ENCODE peak calls at places on chromosomes 5 and 9, in eight cellular contexts. S is tibial nerve, M is sigmoid colon, W is K562, P is GM12878, U is transverse colon, A is stomach, Z is A549. E is an unnamed sample. For H3K4me1, the result is how much of the 10 kb centered on the place peaks cover.

GRCh38 chr5:129771058-129771838 is 23.4 kb downstream of the MINAR2 start:
- DNase-seq in S (peak), M (no peak), W (peak), P (peak), U (peak), A (peak), Z (peak), E (no peak)

GRCh38 chr5:123951204-123951977 is 439.4 kb downstream of the CSNK1G3 start:
- DNase-seq in S (no peak), M (no peak), W (no peak), P (no peak), U (no peak), A (no peak), Z (peak), E (no peak)

GRCh38 chr5:132369471-132370240 is at the start of gene SLC22A5:
- DNase-seq in S (no peak), M (peak), W (peak), P (no peak), U (peak), A (peak), Z (peak), E (peak)

GRCh38 chr5:110088676-110089436 is 399.1 kb downstream of the MAN2A1 start:
- DNase-seq in S (no peak), M (no peak), W (no peak), P (no peak), U (no peak), A (no peak), Z (no peak), E (no peak)

GRCh38 chr9:35533398-35533797 is 43.5 kb downstream of the RUSC2 start:
- DNase-seq in S (no peak), M (no peak), W (no peak), P (no peak), U (no peak), A (no peak), Z (no peak), E (no peak)

GRCh38 chr5:88677943-88678779 is 204.8 kb downstream of the MEF2C start:
- DNase-seq in S (no peak), M (no peak), W (no peak), P (no peak), U (no peak), A (no peak), Z (no peak), E (no peak)

GRCh38 chr9:87099383-87099782 is 152.1 kb upstream of the GAS1 start:
- DNase-seq in S (no peak), M (no peak), W (no peak), P (no peak), U (no peak), A (no peak), Z (no peak), E (no peak)

GRCh38 chr9:114448706-114449105 is 56.6 kb downstream of the WHRN start:
- DNase-seq in S (no peak), M (no peak), W (no peak), P (no peak), U (no peak), A (no peak), Z (no peak), E (no peak)

GRCh38 chr5:110441035-110441434 is 285.4 kb downstream of the TMEM232 start:
- DNase-seq in S (no peak), M (no peak), W (no peak), P (no peak), U (no peak), A (no peak), Z (peak), E (no peak)

GRCh38 chr9:134601764-134602163 is 39.8 kb upstream of the COL5A1 start:
- DNase-seq in S (peak), M (no peak), W (no peak), P (no peak), U (no peak), A (no peak), Z (no peak), E (no peak)

GRCh38 chr9:133163559-133164208 is at the start of gene GBGT1:
- DNase-seq in S (peak), M (peak), W (peak), P (no peak), U (peak), A (peak), Z (no peak), E (peak)

GRCh38 chr5:106454651-106455415 is 1215.9 kb downstream of the EFNA5 start:
- DNase-seq in S (no peak), M (no peak), W (peak), P (no peak), U (no peak), A (no peak), Z (peak), E (peak)

GRCh38 chr9:89052470-89053097 is 61.3 kb downstream of the S1PR3 start:
- DNase-seq in S (no peak), M (no peak), W (peak), P (no peak), U (no peak), A (no peak), Z (no peak), E (no peak)

GRCh38 chr5:56977034-56977433 is 25.1 kb upstream of the MIER3 start:
- DNase-seq in S (no peak), M (no peak), W (no peak), P (no peak), U (no peak), A (no peak), Z (no peak), E (no peak)

GRCh38 chr5:149641600-149641999 is 60.3 kb downstream of the ARHGEF37 start:
- DNase-seq in S (no peak), M (peak), W (no peak), P (no peak), U (no peak), A (no peak), Z (no peak), E (no peak)

GRCh38 chr5:164354138-164354751 is 848.8 kb downstream of the MAT2B start:
- DNase-seq in S (no peak), M (no peak), W (peak), P (no peak), U (no peak), A (no peak), Z (no peak), E (no peak)

GRCh38 chr5:132491368-132492364 is 1.1 kb upstream of the IRF1 start:
- DNase-seq in S (peak), M (peak), W (no peak), P (no peak), U (peak), A (peak), Z (no peak), E (peak)

DNA sequence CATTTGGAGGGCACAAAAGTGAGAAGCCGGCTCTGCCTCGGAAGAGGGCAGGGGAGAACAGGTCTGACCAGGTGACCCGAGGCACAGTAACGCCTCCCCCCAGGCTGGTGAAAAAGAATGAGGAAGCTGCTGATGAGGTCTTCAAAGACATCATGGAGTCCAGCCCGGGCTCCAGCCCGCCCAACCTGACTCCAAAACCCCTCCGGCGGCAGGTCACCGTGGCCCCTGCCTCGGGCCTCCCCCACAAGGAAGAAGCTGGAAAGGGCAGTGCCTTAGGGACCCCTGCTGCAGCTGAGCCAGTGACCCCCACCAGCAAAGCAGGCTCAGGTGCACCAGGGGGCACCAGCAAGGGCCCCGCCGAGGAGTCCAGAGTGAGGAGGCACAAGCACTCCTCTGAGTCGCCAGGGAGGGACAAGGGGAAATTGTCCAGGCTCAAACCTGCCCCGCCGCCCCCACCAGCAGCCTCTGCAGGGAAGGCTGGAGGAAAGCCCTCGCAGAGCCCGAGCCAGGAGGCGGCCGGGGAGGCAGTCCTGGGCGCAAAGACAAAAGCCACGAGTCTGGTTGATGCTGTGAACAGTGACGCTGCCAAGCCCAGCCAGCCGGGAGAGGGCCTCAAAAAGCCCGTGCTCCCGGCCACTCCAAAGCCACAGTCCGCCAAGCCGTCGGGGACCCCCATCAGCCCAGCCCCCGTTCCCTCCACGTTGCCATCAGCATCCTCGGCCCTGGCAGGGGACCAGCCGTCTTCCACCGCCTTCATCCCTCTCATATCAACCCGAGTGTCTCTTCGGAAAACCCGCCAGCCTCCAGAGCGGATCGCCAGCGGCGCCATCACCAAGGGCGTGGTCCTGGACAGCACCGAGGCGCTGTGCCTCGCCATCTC is 11.8 kb downstream of the QRFP start:
- DNase-seq in S (no peak), M (peak), W (no peak), P (no peak), U (no peak), A (no peak), Z (no peak), E (peak)
- H3K4me1 ChIP-seq in S (under half), M (under half), W (under half), P (under half), U (under half), A (under half), Z (under half), E (under half)

GRCh38 chr5:980941-981340 is 27.7 kb upstream of the NKD2 start:
- DNase-seq in S (no peak), M (peak), W (no peak), P (no peak), U (no peak), A (no peak), Z (no peak), E (no peak)

GRCh38 chr5:983238-983524 is 25.4 kb upstream of the NKD2 start:
- DNase-seq in S (no peak), M (peak), W (no peak), P (no peak), U (no peak), A (no peak), Z (no peak), E (no peak)

GRCh38 chr5:983568-983967 is 25.0 kb upstream of the NKD2 start:
- DNase-seq in S (no peak), M (no peak), W (no peak), P (no peak), U (no peak), A (no peak), Z (no peak), E (no peak)

GRCh38 chr5:981466-981865 is 27.1 kb upstream of the NKD2 start:
- DNase-seq in S (no peak), M (peak), W (no peak), P (no peak), U (no peak), A (no peak), Z (no peak), E (no peak)

DNA sequence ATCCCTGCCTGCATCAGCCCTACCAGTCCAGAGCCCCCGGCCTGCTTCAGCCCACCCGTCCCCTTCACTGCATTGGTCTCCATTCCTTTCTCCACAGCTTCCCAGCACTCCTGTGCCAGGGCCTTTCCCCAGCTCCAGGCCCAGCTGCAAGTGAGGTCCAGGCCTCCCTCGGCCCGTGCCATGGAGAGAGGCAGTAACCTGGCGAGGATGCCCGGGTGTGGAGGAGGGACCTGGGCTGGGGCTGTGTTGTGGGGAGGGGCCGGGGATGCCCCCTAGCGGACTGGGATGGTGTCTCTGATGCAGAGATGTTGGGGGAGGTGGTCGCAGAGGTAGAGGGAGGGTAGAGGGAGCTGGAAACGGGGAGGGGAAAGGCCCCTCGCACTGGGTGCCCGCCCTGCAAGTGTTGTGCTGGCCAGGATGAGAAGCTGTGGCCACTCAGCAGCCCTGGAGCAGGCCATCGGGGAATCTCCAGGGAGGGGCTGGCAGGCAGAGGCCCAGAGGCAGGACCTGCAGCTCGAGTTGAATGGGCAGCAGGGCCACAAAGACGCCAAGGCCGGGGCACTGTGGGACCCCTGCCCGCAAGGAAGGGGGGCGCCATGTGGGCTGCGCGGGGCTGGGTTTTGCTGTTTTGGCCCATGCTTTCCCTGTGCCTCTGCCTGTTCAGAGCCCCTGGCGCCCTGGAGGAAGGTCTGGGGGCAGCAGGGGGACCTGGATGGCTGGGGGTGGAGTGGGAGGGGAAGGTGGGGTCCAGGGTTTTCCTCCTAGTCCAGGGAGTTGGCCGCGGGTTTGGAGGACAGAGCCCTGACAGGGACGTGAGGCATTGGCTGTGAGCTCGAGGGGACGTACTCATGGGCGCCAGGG is 26.0 kb upstream of the NKD2 start:
- DNase-seq in S (no peak), M (peak), W (peak), P (no peak), U (no peak), A (no peak), Z (peak), E (no peak)
- TF ChIP-seq EP300 in S (no peak), M (no peak), W (no peak), P (no peak), U (no peak), A (no peak), Z (no peak), E (no peak)

GRCh38 chr9:99124534-99124933 is 19.6 kb downstream of the TGFBR1 start:
- DNase-seq in S (no peak), M (no peak), W (no peak), P (no peak), U (no peak), A (no peak), Z (no peak), E (no peak)

GRCh38 chr9:99120256-99120655 is 15.3 kb downstream of the TGFBR1 start:
- DNase-seq in S (no peak), M (no peak), W (no peak), P (no peak), U (no peak), A (no peak), Z (no peak), E (no peak)

GRCh38 chr9:99118782-99119466 is 14.0 kb downstream of the TGFBR1 start:
- DNase-seq in S (no peak), M (no peak), W (no peak), P (peak), U (peak), A (no peak), Z (no peak), E (no peak)

GRCh38 chr9:99126312-99126711 is 21.4 kb downstream of the TGFBR1 start:
- DNase-seq in S (no peak), M (no peak), W (no peak), P (no peak), U (no peak), A (no peak), Z (no peak), E (no peak)

DNA sequence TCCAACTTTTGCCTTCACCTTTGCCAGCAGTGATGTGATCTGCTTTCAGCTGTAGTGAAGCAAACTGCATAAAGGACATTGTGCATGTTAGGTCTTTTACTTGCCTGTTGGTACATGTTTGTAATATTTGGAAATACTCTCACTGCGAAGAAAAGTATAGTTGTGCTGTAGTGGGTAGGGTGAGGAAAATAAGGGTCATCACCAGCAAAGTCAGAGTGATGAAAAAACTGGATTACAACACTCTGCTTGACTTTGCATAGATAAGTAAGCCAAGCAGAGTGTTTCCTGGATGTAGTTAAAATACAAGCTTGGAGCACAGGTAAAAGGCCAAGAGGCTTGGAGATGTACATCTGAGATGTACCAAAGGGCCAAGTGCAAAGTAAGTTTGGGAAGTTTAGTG is 16.7 kb downstream of the TGFBR1 start:
- DNase-seq in S (no peak), M (no peak), W (no peak), P (no peak), U (no peak), A (no peak), Z (no peak), E (no peak)
- H3K4me1 ChIP-seq in S (under half), M (under half), W (under half), P (under half), U (under half), A (under half), Z (under half), E (under half)

GRCh38 chr9:79969383-79969782 is 397.6 kb downstream of the TLE4 start:
- DNase-seq in S (no peak), M (no peak), W (no peak), P (no peak), U (no peak), A (peak), Z (no peak), E (no peak)
- TF ChIP-seq EP300 in S (no peak), M (no peak), W (no peak), P (no peak), U (no peak), A (no peak), Z (no peak), E (no peak)

DNA sequence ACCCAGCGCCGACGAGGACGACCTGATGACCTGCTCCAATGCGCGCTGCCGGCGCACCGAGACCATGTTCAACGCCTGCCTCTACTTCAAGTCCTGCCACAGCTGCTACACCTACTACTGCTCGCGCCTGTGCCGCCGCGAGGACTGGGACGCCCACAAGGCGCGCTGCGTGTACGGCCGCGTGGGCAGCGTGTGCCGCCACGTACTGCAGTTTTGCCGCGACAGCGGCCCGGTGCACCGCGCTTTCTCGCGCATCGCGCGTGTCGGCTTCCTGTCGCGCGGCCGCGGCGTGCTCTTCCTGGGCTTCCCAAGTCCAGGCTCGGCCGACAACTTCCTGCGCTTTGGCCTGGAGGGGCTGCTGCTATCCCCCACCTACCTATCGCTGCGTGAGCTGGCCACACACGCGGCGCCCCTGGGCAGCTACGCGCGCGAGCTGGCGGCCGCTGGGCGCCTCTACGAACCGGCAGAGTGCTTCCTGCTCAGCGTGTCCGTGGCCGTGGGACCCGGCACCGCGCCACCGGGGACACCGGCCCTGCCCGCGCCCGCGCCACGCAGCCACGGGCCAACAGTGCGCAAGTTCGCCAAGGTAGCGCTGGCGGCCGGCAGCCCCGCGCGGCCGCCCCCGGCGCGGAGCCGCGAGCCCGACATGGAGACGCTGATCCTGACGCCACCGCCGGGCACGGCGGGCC is 2.7 kb upstream of the PHPT1 start:
- DNase-seq in S (no peak), M (no peak), W (no peak), P (no peak), U (no peak), A (no peak), Z (no peak), E (no peak)
- H3K4me1 ChIP-seq in S (under half), M (half or more), W (half or more), P (under half), U (under half), A (half or more), Z (under half), E (half or more)

DNA sequence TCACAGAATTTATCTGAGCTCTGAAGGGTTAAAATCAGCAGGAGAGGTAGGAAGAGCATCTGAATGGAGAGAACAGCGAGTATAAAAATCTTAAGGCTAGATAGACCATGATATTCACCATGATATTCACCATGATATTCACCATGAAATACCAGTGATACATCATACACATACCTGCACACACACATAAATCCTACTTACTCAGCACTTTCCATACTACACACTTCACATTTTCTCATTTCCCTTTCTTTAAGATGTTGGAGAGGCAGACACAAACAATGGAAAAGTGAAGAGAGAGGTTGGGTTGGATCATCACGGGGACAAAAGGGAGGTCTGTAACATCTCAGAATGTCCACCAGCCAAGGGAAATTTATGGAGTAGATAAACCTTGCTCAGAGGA is 66.4 kb upstream of the ATP10B start:
- DNase-seq in S (no peak), M (no peak), W (no peak), P (no peak), U (no peak), A (no peak), Z (no peak), E (no peak)
- TF ChIP-seq EP300 in S (no peak), M (no peak), W (no peak), P (no peak), U (no peak), A (no peak), Z (no peak), E (no peak)

GRCh38 chr5:158385982-158386381 is 527.0 kb upstream of the CLINT1 start:
- DNase-seq in S (no peak), M (no peak), W (no peak), P (no peak), U (no peak), A (no peak), Z (no peak), E (no peak)

GRCh38 chr5:158384535-158385421 is 525.8 kb upstream of the CLINT1 start:
- DNase-seq in S (no peak), M (peak), W (no peak), P (no peak), U (no peak), A (no peak), Z (peak), E (no peak)

GRCh38 chr5:158389786-158390185 is 530.8 kb upstream of the CLINT1 start:
- DNase-seq in S (no peak), M (no peak), W (no peak), P (no peak), U (no peak), A (no peak), Z (no peak), E (no peak)

GRCh38 chr5:158388018-158388417 is 529.1 kb upstream of the CLINT1 start:
- DNase-seq in S (no peak), M (no peak), W (no peak), P (no peak), U (peak), A (no peak), Z (no peak), E (no peak)

DNA sequence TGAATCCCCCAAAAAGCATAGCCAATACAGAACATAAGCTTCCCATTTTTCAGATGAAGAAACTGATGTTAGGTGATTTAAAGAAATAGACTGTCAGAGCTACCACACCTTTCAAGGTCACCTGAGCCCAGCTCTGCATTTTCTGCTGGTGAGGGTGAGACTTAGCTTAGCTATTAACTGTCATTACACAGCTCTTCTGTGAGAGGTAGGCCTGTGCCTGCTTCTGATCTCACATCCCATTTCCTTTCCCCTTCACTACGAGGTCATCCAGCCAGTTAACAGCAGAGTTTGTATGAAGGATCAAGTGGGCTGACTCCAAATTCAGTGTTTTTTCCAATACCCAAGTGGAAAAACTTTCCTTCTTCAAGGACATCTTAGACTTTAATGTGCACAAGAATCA is 528.6 kb upstream of the CLINT1 start:
- DNase-seq in S (no peak), M (no peak), W (no peak), P (no peak), U (no peak), A (no peak), Z (no peak), E (no peak)
- H3K4me1 ChIP-seq in S (under half), M (under half), W (under half), P (under half), U (under half), A (under half), Z (under half), E (under half)

E was measured in upper lobe of left lung.